ENCODE peak calls at places on chromosomes 12 and 14, in four cellular contexts. One of them, this sample, is unnamed.

GRCh38 chr14:99324291-99324690 is 52.3 kb upstream of the BCL11B start:
- DNase-seq in suprapubic skin: peak; percentile 44
- DNase-seq in tibial artery: no peak
- DNase-seq in Calu3: no peak
- DNase-seq in this sample: no peak

GRCh38 chr12:85309180-85309579 is 29.2 kb downstream of the ALX1 start:
- DNase-seq in suprapubic skin: no peak
- DNase-seq in tibial artery: no peak
- DNase-seq in Calu3: no peak
- DNase-seq in this sample: no peak

GRCh38 chr14:100159107-100159864 is at the start of gene DEGS2:
- DNase-seq in Calu3: peak; percentile 59
- DNase-seq in suprapubic skin: no peak
- DNase-seq in tibial artery: no peak
- DNase-seq in this sample: no peak

GRCh38 chr12:51359851-51360250 is 13.4 kb upstream of the CELA1 start:
- DNase-seq in tibial artery: no peak
- DNase-seq in suprapubic skin: no peak
- DNase-seq in Calu3: no peak
- DNase-seq in this sample: no peak

GRCh38 chr14:96039633-96040311 is 610 bp downstream of the C14orf132 start:
- DNase-seq in Calu3: no peak
- DNase-seq in tibial artery: peak; percentile 30
- DNase-seq in suprapubic skin: no peak
- DNase-seq in this sample: no peak

GRCh38 chr12:19945559-19946485 is 422.5 kb upstream of the PDE3A start:
- DNase-seq in suprapubic skin: no peak
- DNase-seq in Calu3: no peak
- DNase-seq in tibial artery: no peak
- DNase-seq in this sample: no peak

GRCh38 chr12:57158665-57159064 is 11.2 kb upstream of the LRP1-AS start:
- DNase-seq in tibial artery: no peak
- DNase-seq in suprapubic skin: no peak
- DNase-seq in Calu3: no peak
- DNase-seq in this sample: no peak

GRCh38 chr12:750356-751191 is 1.8 kb upstream of the WNK1 start:
- DNase-seq in suprapubic skin: no peak
- DNase-seq in Calu3: no peak
- DNase-seq in tibial artery: no peak
- DNase-seq in this sample: no peak

GRCh38 chr12:97960741-97961608 is 498.4 kb downstream of the RMST start:
- DNase-seq in tibial artery: no peak
- DNase-seq in Calu3: peak; percentile 56
- DNase-seq in suprapubic skin: no peak
- DNase-seq in this sample: no peak

GRCh38 chr14:33589334-33589733 is 361.5 kb downstream of the EGLN3 start:
- DNase-seq in suprapubic skin: no peak
- DNase-seq in tibial artery: no peak
- DNase-seq in Calu3: no peak
- DNase-seq in this sample: no peak

GRCh38 chr12:93322784-93323183 is 54.9 kb upstream of the NUDT4 start:
- DNase-seq in tibial artery: no peak
- DNase-seq in suprapubic skin: no peak
- DNase-seq in Calu3: no peak
- DNase-seq in this sample: no peak

GRCh38 chr12:95192271-95192670 is 25.0 kb downstream of the FGD6 start:
- DNase-seq in Calu3: no peak
- DNase-seq in suprapubic skin: no peak
- DNase-seq in tibial artery: no peak
- DNase-seq in this sample: no peak

GRCh38 chr12:86234309-86234708 is 21.9 kb downstream of the MGAT4C start:
- DNase-seq in tibial artery: no peak
- DNase-seq in Calu3: no peak
- DNase-seq in suprapubic skin: no peak
- DNase-seq in this sample: no peak

GRCh38 chr12:122322501-122322900 is 56.2 kb upstream of the VPS33A start:
- DNase-seq in suprapubic skin: no peak
- DNase-seq in Calu3: no peak
- DNase-seq in tibial artery: no peak
- DNase-seq in this sample: no peak

GRCh38 chr12:130579231-130579630 is 136.9 kb downstream of the RIMBP2 start:
- DNase-seq in suprapubic skin: no peak
- DNase-seq in Calu3: no peak
- DNase-seq in tibial artery: no peak
- DNase-seq in this sample: no peak

GRCh38 chr12:105233045-105233905 is 2.7 kb downstream of the APPL2 start:
- DNase-seq in suprapubic skin: no peak
- DNase-seq in Calu3: no peak
- DNase-seq in tibial artery: no peak
- DNase-seq in this sample: no peak

GRCh38 chr12:120495189-120495722 is 657 bp upstream of the DYNLL1 start:
- DNase-seq in tibial artery: no peak
- DNase-seq in Calu3: no peak
- DNase-seq in suprapubic skin: peak; percentile 66
- DNase-seq in this sample: no peak

GRCh38 chr14:101541063-101541462 is 20.2 kb upstream of the DIO3 start:
- DNase-seq in suprapubic skin: no peak
- DNase-seq in tibial artery: no peak
- DNase-seq in Calu3: no peak
- DNase-seq in this sample: no peak

GRCh38 chr12:102740157-102741032 is 176.6 kb downstream of the PAH start:
- DNase-seq in Calu3: no peak
- DNase-seq in suprapubic skin: no peak
- DNase-seq in tibial artery: no peak
- DNase-seq in this sample: no peak
- TF ChIP-seq CTCF in Calu3: no peak
- TF ChIP-seq CTCF in suprapubic skin: no peak
- TF ChIP-seq CTCF in tibial artery: no peak
- TF ChIP-seq CTCF in this sample: no peak

DNA sequence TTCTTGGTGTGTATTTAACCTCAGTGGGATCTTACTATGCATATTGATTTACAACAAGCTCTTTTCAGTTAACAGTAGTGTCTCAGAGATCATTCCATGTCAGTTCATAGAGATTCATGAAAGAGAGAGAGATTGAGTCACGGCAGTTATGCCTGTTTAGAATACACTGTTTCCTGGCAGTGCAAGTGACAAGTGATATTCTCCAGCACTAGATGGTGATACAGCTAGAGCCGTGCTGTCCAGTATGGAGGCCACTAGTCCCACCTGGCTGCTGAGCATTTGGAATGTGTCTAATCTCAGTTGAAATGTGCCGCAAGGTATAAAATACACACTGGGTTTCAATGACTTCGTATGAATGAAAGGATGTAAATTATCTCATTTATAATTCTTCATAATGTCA is 184.4 kb downstream of the SUDS3 start:
- DNase-seq in tibial artery: no peak
- DNase-seq in Calu3: no peak
- DNase-seq in suprapubic skin: no peak
- DNase-seq in this sample: no peak
- TF ChIP-seq CTCF in tibial artery: no peak
- TF ChIP-seq CTCF in Calu3: no peak
- TF ChIP-seq CTCF in suprapubic skin: no peak
- TF ChIP-seq CTCF in this sample: no peak

GRCh38 chr14:77275855-77276153 is 4.8 kb upstream of the NGB start:
- DNase-seq in tibial artery: no peak
- DNase-seq in suprapubic skin: no peak
- DNase-seq in Calu3: no peak
- DNase-seq in this sample: no peak

GRCh38 chr14:77279719-77280118 is 8.7 kb upstream of the NGB start:
- DNase-seq in tibial artery: no peak
- DNase-seq in suprapubic skin: no peak
- DNase-seq in Calu3: no peak
- DNase-seq in this sample: no peak

GRCh38 chr14:77276295-77276935 is 5.4 kb upstream of the NGB start:
- DNase-seq in suprapubic skin: no peak
- DNase-seq in Calu3: no peak
- DNase-seq in tibial artery: no peak
- DNase-seq in this sample: no peak

GRCh38 chr14:77276959-77277358 is 6.0 kb upstream of the NGB start:
- DNase-seq in Calu3: no peak
- DNase-seq in suprapubic skin: no peak
- DNase-seq in tibial artery: no peak
- DNase-seq in this sample: no peak

GRCh38 chr14:77278461-77279230 is 7.6 kb upstream of the NGB start:
- DNase-seq in tibial artery: no peak
- DNase-seq in suprapubic skin: no peak
- DNase-seq in Calu3: no peak
- DNase-seq in this sample: no peak
- TF ChIP-seq CTCF in tibial artery: no peak
- TF ChIP-seq CTCF in suprapubic skin: no peak
- TF ChIP-seq CTCF in Calu3: no peak
- TF ChIP-seq CTCF in this sample: no peak

GRCh38 chr12:25195056-25195971 is at the start of the genes DNAI7 and ETFRF1:
- DNase-seq in Calu3: peak; percentile 99
- DNase-seq in suprapubic skin: peak; percentile 99
- DNase-seq in tibial artery: peak; percentile 98
- DNase-seq in this sample: peak; percentile 97
- TF ChIP-seq CTCF in Calu3: no peak
- TF ChIP-seq CTCF in suprapubic skin: no peak
- TF ChIP-seq CTCF in tibial artery: peak; percentile 6
- TF ChIP-seq CTCF in this sample: no peak

DNA sequence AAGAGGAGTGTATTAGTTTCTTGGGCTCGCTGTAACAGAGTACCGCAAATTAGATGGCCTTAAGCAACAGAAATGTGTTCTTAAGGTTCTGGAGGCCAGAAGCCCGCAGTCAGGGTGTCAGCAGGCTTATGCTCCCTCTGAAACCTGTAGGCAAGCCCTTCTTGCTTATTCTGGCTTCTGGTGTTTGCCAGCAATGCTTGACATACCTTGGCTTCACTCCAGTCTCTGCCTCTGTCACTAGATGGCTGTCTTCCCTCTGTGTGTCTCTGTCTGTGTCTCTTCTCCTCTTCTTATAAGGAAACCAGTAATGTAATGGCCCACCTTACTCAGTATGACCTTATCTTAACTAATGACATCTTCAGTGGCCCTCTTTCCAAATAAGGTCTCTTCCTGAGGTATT is 85.1 kb downstream of the DERA start:
- DNase-seq in suprapubic skin: no peak
- DNase-seq in tibial artery: no peak
- DNase-seq in Calu3: no peak
- DNase-seq in this sample: no peak
- TF ChIP-seq CTCF in suprapubic skin: no peak
- TF ChIP-seq CTCF in tibial artery: no peak
- TF ChIP-seq CTCF in Calu3: no peak
- TF ChIP-seq CTCF in this sample: no peak

DNA sequence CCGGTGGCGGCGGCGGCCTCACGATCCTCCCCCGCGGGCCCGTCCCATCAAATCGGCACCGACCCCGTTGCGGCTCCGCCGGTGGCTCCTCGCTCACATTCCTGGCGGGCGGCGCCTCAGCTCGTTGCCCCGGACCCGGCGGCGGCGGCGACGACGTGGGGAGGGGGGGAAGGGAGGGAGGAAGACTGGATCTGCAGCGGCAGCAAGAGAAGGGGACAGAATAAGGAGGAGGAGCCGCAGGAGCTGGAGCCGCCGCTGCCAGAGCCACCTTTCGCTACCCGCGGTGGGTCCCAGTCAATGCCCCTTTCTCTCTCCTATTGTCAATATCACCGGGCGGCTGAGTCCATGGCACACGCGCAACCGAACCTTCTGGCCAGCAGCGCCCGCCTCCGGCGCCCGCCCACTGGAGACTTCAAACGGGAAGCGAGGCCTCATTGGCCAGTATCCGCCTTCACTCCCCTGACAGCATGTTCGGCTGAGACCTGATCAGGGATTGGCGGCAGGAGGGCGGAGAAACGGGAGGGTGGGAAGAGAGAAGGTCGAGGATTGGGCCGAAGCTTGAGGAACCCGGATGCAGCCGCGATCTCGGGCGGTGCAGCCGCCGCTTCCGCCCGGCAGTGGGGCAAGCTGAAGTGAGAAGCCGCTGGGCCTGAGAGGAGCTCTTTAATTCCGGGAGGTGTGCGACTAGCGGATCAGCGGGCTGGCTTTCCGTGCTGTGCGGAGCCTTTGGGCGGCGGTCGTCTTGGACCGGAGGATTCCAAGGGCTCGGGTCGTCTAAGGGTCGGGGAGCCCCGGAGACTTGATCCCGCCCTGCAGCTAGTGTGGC is at the start of gene PPP2R5E:
- DNase-seq in Calu3: peak; percentile 96
- DNase-seq in tibial artery: peak; percentile 99
- DNase-seq in suprapubic skin: peak; percentile 99
- DNase-seq in this sample: peak; percentile 88
- TF ChIP-seq CTCF in Calu3: no peak
- TF ChIP-seq CTCF in tibial artery: no peak
- TF ChIP-seq CTCF in suprapubic skin: no peak
- TF ChIP-seq CTCF in this sample: no peak

GRCh38 chr14:58199726-58200479 is at the start of gene ACTR10:
- DNase-seq in tibial artery: peak; percentile 81
- DNase-seq in Calu3: peak; percentile 89
- DNase-seq in suprapubic skin: peak; percentile 88
- DNase-seq in this sample: peak; percentile 49
- TF ChIP-seq CTCF in tibial artery: no peak
- TF ChIP-seq CTCF in Calu3: no peak
- TF ChIP-seq CTCF in suprapubic skin: no peak
- TF ChIP-seq CTCF in this sample: no peak

GRCh38 chr12:119020377-119021360 is 39.3 kb downstream of the SRRM4 start:
- DNase-seq in suprapubic skin: no peak
- DNase-seq in tibial artery: no peak
- DNase-seq in Calu3: peak; percentile 43
- DNase-seq in this sample: no peak
- TF ChIP-seq CTCF in suprapubic skin: peak; percentile 19
- TF ChIP-seq CTCF in tibial artery: no peak
- TF ChIP-seq CTCF in Calu3: peak; percentile 23
- TF ChIP-seq CTCF in this sample: no peak

This sample was measured in omental fat pad.